ENCODE peak calls at places on chromosomes 13 and 19, in ten cellular contexts. N is fibroblast of lung; C is OCI-LY7; K is D341Med; L is cardiac fibroblast; M is activated T-helper 9 cell treated with anti-CD3 and anti-CD28 coated beads, Interleukin-2, amount 50 U/mL, for 16 hours; V is activated CD4-positive, alpha-beta T cell treated with anti-CD3 and anti-CD28 coated beads, Interleukin-2, amount 50 U/mL, for 24 hours; O is omental fat pad; Z is amygdala; G is neural progenitor cell. F is an unnamed sample.
A peak's percentile ranks its signal among the peaks of the same experiment; 100 is the strongest.

GRCh38 chr19:22619371-22619770 is 14.8 kb upstream of the ZNF492 start:
- DNase-seq in N (no peak), C (no peak), K (no peak), L (no peak), M (no peak), V (no peak), O (no peak), Z (peak; percentile 62), G (no peak), F (no peak)

GRCh38 chr19:1253514-1254080 is 5.2 kb downstream of the MIDN start:
- DNase-seq in N (no peak), C (no peak), K (no peak), L (no peak), M (no peak), V (no peak), O (no peak), Z (no peak), G (no peak), F (no peak)

GRCh38 chr19:4352701-4353121 is 9.3 kb downstream of the MPND start:
- DNase-seq in N (peak; percentile 77), C (peak; percentile 65), K (peak; percentile 79), L (peak; percentile 81), M (no peak), V (peak; percentile 47), O (no peak), Z (no peak), G (peak; percentile 84), F (peak; percentile 10)

GRCh38 chr13:95660981-95661581 is 15.9 kb upstream of the DNAJC3 start:
- DNase-seq in N (peak; percentile 69), C (peak; percentile 36), K (peak; percentile 43), L (peak; percentile 70), M (no peak), V (no peak), O (no peak), Z (no peak), G (peak; percentile 56), F (no peak)

GRCh38 chr13:72565893-72566292 is 161.5 kb downstream of the MZT1 start:
- DNase-seq in N (peak; percentile 61), C (peak; percentile 43), K (peak; percentile 31), L (peak; percentile 33), M (no peak), V (no peak), O (no peak), Z (no peak), G (peak; percentile 65), F (no peak)

GRCh38 chr19:13069415-13070369 is 33.0 kb downstream of the LYL1 start:
- DNase-seq in N (no peak), C (no peak), K (no peak), L (no peak), M (no peak), V (no peak), O (no peak), Z (no peak), G (no peak), F (no peak)

GRCh38 chr13:46288570-46289259 is 77.0 kb downstream of the LRRC63 start:
- DNase-seq in N (peak; percentile 64), C (peak; percentile 67), K (peak; percentile 43), L (peak; percentile 59), M (no peak), V (peak; percentile 27), O (no peak), Z (no peak), G (peak; percentile 68), F (peak; percentile 1)

GRCh38 chr19:53091413-53091812 is 11.8 kb downstream of the ZNF160 start:
- DNase-seq in N (no peak), C (no peak), K (peak; percentile 66), L (no peak), M (no peak), V (no peak), O (no peak), Z (no peak), G (peak; percentile 61), F (no peak)

GRCh38 chr13:46041335-46041934 is 11.1 kb downstream of the ZC3H13 start:
- DNase-seq in N (peak; percentile 79), C (no peak), K (no peak), L (peak; percentile 24), M (no peak), V (no peak), O (no peak), Z (no peak), G (no peak), F (no peak)

GRCh38 chr19:51259348-51260245 is 8.7 kb downstream of the SIGLECL1 start:
- DNase-seq in N (peak; percentile 17), C (peak; percentile 37), K (peak; percentile 67), L (peak; percentile 51), M (peak; percentile 6), V (peak; percentile 18), O (no peak), Z (peak; percentile 40), G (peak; percentile 53), F (no peak)

GRCh38 chr19:37468961-37469777 is at the start of gene ZNF570:
- DNase-seq in N (peak; percentile 90), C (peak; percentile 84), K (peak; percentile 91), L (peak; percentile 92), M (peak; percentile 80), V (peak; percentile 80), O (peak; percentile 59), Z (peak; percentile 91), G (peak; percentile 94), F (peak; percentile 85)

GRCh38 chr19:48186541-48186991 is 16.1 kb downstream of the ZSWIM9 start:
- DNase-seq in N (no peak), C (peak; percentile 93), K (peak; percentile 74), L (no peak), M (no peak), V (no peak), O (no peak), Z (no peak), G (no peak), F (no peak)

GRCh38 chr19:39157997-39158389 is 32.4 kb downstream of the PAK4 start:
- DNase-seq in N (no peak), C (no peak), K (no peak), L (no peak), M (no peak), V (no peak), O (no peak), Z (no peak), G (no peak), F (no peak)